ENCODE peak calls at places on chromosomes 6 and 20, in ten cellular contexts. One of them, this sample, is unnamed.
A peak's percentile ranks its signal among the peaks of the same experiment; 100 is the strongest.

GRCh38 chr6:125957845-125958244 is 1.3 kb downstream of the HINT3 start:
- DNase-seq in cardiac fibroblast: peak; percentile 78
- DNase-seq in nephron progenitor cell: no peak
- DNase-seq in WTC11: no peak
- DNase-seq in foreskin keratinocyte: peak; percentile 68
- DNase-seq in heart left ventricle: no peak
- DNase-seq in body of pancreas: peak; percentile 52
- DNase-seq in HCT116: no peak
- DNase-seq in endothelial cell: no peak
- DNase-seq in cardiac muscle cell: no peak
- DNase-seq in this sample: no peak

GRCh38 chr6:49987749-49988148 is 18.3 kb upstream of the DEFB113 start:
- DNase-seq in HCT116: no peak
- DNase-seq in nephron progenitor cell: no peak
- DNase-seq in WTC11: no peak
- DNase-seq in endothelial cell: no peak
- DNase-seq in cardiac muscle cell: no peak
- DNase-seq in foreskin keratinocyte: no peak
- DNase-seq in body of pancreas: no peak
- DNase-seq in cardiac fibroblast: no peak
- DNase-seq in heart left ventricle: no peak
- DNase-seq in this sample: no peak

GRCh38 chr6:128186724-128187123 is 285.9 kb upstream of the THEMIS start:
- DNase-seq in HCT116: no peak
- DNase-seq in heart left ventricle: no peak
- DNase-seq in WTC11: no peak
- DNase-seq in endothelial cell: no peak
- DNase-seq in cardiac muscle cell: no peak
- DNase-seq in cardiac fibroblast: no peak
- DNase-seq in foreskin keratinocyte: no peak
- DNase-seq in nephron progenitor cell: no peak
- DNase-seq in body of pancreas: no peak
- DNase-seq in this sample: no peak

GRCh38 chr6:144384427-144384826 is 99.3 kb downstream of the UTRN start:
- DNase-seq in cardiac fibroblast: no peak
- DNase-seq in endothelial cell: no peak
- DNase-seq in WTC11: no peak
- DNase-seq in heart left ventricle: no peak
- DNase-seq in foreskin keratinocyte: no peak
- DNase-seq in body of pancreas: no peak
- DNase-seq in nephron progenitor cell: no peak
- DNase-seq in HCT116: no peak
- DNase-seq in cardiac muscle cell: no peak
- DNase-seq in this sample: no peak

GRCh38 chr6:35058041-35058675 is 83.0 kb downstream of the TCP11 start:
- DNase-seq in foreskin keratinocyte: no peak
- DNase-seq in WTC11: no peak
- DNase-seq in HCT116: no peak
- DNase-seq in endothelial cell: no peak
- DNase-seq in nephron progenitor cell: no peak
- DNase-seq in heart left ventricle: no peak
- DNase-seq in cardiac fibroblast: no peak
- DNase-seq in cardiac muscle cell: peak; percentile 19
- DNase-seq in body of pancreas: no peak
- DNase-seq in this sample: no peak

GRCh38 chr6:150755042-150755441 is 110.5 kb upstream of the MTHFD1L start:
- DNase-seq in cardiac muscle cell: no peak
- DNase-seq in nephron progenitor cell: no peak
- DNase-seq in endothelial cell: no peak
- DNase-seq in foreskin keratinocyte: no peak
- DNase-seq in HCT116: no peak
- DNase-seq in WTC11: no peak
- DNase-seq in cardiac fibroblast: no peak
- DNase-seq in body of pancreas: no peak
- DNase-seq in heart left ventricle: no peak
- DNase-seq in this sample: no peak

GRCh38 chr6:97133071-97133470 is 149.9 kb downstream of the MMS22L start:
- DNase-seq in WTC11: no peak
- DNase-seq in body of pancreas: no peak
- DNase-seq in heart left ventricle: peak; percentile 53
- DNase-seq in HCT116: no peak
- DNase-seq in foreskin keratinocyte: no peak
- DNase-seq in endothelial cell: no peak
- DNase-seq in cardiac muscle cell: peak; percentile 23
- DNase-seq in cardiac fibroblast: no peak
- DNase-seq in nephron progenitor cell: no peak
- DNase-seq in this sample: no peak

GRCh38 chr6:88910922-88911778 is 52.3 kb downstream of the RNGTT start:
- DNase-seq in heart left ventricle: no peak
- DNase-seq in cardiac fibroblast: no peak
- DNase-seq in endothelial cell: no peak
- DNase-seq in foreskin keratinocyte: no peak
- DNase-seq in body of pancreas: no peak
- DNase-seq in nephron progenitor cell: no peak
- DNase-seq in WTC11: no peak
- DNase-seq in cardiac muscle cell: no peak
- DNase-seq in HCT116: no peak
- DNase-seq in this sample: no peak

GRCh38 chr20:50713677-50714101 is 17.7 kb upstream of the PARD6B start:
- DNase-seq in nephron progenitor cell: no peak
- DNase-seq in heart left ventricle: no peak
- DNase-seq in cardiac muscle cell: peak; percentile 39
- DNase-seq in body of pancreas: peak; percentile 68
- DNase-seq in HCT116: no peak
- DNase-seq in foreskin keratinocyte: no peak
- DNase-seq in WTC11: peak; percentile 35
- DNase-seq in endothelial cell: peak; percentile 22
- DNase-seq in cardiac fibroblast: peak; percentile 83
- DNase-seq in this sample: no peak

GRCh38 chr6:106620931-106621672 is 8.2 kb downstream of the RTN4IP1 start:
- DNase-seq in HCT116: no peak
- DNase-seq in cardiac fibroblast: peak; percentile 20
- DNase-seq in foreskin keratinocyte: no peak
- DNase-seq in heart left ventricle: no peak
- DNase-seq in nephron progenitor cell: no peak
- DNase-seq in cardiac muscle cell: no peak
- DNase-seq in endothelial cell: no peak
- DNase-seq in body of pancreas: no peak
- DNase-seq in WTC11: no peak
- DNase-seq in this sample: no peak

GRCh38 chr20:17679786-17680127 is 2.3 kb downstream of the RRBP1 start:
- DNase-seq in cardiac muscle cell: peak; percentile 28
- DNase-seq in nephron progenitor cell: peak; percentile 29
- DNase-seq in heart left ventricle: no peak
- DNase-seq in endothelial cell: no peak
- DNase-seq in body of pancreas: no peak
- DNase-seq in cardiac fibroblast: no peak
- DNase-seq in WTC11: no peak
- DNase-seq in foreskin keratinocyte: no peak
- DNase-seq in HCT116: no peak
- DNase-seq in this sample: no peak

GRCh38 chr6:132458887-132459604 is 53.9 kb downstream of the STX7 start:
- DNase-seq in endothelial cell: no peak
- DNase-seq in heart left ventricle: no peak
- DNase-seq in cardiac fibroblast: no peak
- DNase-seq in nephron progenitor cell: no peak
- DNase-seq in body of pancreas: no peak
- DNase-seq in WTC11: no peak
- DNase-seq in foreskin keratinocyte: no peak
- DNase-seq in HCT116: no peak
- DNase-seq in cardiac muscle cell: no peak
- DNase-seq in this sample: no peak

GRCh38 chr6:41535766-41536165 is 10.4 kb upstream of the FOXP4 start:
- DNase-seq in endothelial cell: no peak
- DNase-seq in body of pancreas: no peak
- DNase-seq in cardiac muscle cell: no peak
- DNase-seq in heart left ventricle: no peak
- DNase-seq in cardiac fibroblast: no peak
- DNase-seq in WTC11: no peak
- DNase-seq in nephron progenitor cell: no peak
- DNase-seq in HCT116: no peak
- DNase-seq in foreskin keratinocyte: peak; percentile 13
- DNase-seq in this sample: no peak

GRCh38 chr6:40723967-40724366 is 136.8 kb upstream of the LRFN2 start:
- DNase-seq in nephron progenitor cell: no peak
- DNase-seq in endothelial cell: peak; percentile 31
- DNase-seq in HCT116: no peak
- DNase-seq in cardiac fibroblast: no peak
- DNase-seq in foreskin keratinocyte: no peak
- DNase-seq in cardiac muscle cell: no peak
- DNase-seq in WTC11: no peak
- DNase-seq in body of pancreas: no peak
- DNase-seq in heart left ventricle: no peak
- DNase-seq in this sample: no peak

GRCh38 chr6:1481326-1481725 is 92.0 kb downstream of the FOXF2 start:
- DNase-seq in nephron progenitor cell: no peak
- DNase-seq in HCT116: peak; percentile 34
- DNase-seq in endothelial cell: no peak
- DNase-seq in body of pancreas: no peak
- DNase-seq in foreskin keratinocyte: peak; percentile 83
- DNase-seq in WTC11: no peak
- DNase-seq in cardiac fibroblast: peak; percentile 71
- DNase-seq in heart left ventricle: no peak
- DNase-seq in cardiac muscle cell: no peak
- DNase-seq in this sample: peak; percentile 47

GRCh38 chr6:74284266-74284665 is 588.3 kb downstream of the CD109 start:
- DNase-seq in cardiac fibroblast: no peak
- DNase-seq in cardiac muscle cell: no peak
- DNase-seq in WTC11: no peak
- DNase-seq in heart left ventricle: no peak
- DNase-seq in HCT116: no peak
- DNase-seq in nephron progenitor cell: no peak
- DNase-seq in endothelial cell: no peak
- DNase-seq in foreskin keratinocyte: no peak
- DNase-seq in body of pancreas: no peak
- DNase-seq in this sample: no peak

GRCh38 chr6:74277749-74278148 is 581.7 kb downstream of the CD109 start:
- DNase-seq in HCT116: no peak
- DNase-seq in body of pancreas: no peak
- DNase-seq in cardiac fibroblast: peak; percentile 29
- DNase-seq in nephron progenitor cell: no peak
- DNase-seq in endothelial cell: no peak
- DNase-seq in foreskin keratinocyte: peak; percentile 43
- DNase-seq in cardiac muscle cell: peak; percentile 20
- DNase-seq in WTC11: no peak
- DNase-seq in heart left ventricle: no peak
- DNase-seq in this sample: no peak

GRCh38 chr6:74282143-74282689 is 586.2 kb downstream of the CD109 start:
- DNase-seq in nephron progenitor cell: no peak
- DNase-seq in cardiac fibroblast: no peak
- DNase-seq in endothelial cell: no peak
- DNase-seq in body of pancreas: no peak
- DNase-seq in cardiac muscle cell: no peak
- DNase-seq in HCT116: no peak
- DNase-seq in WTC11: no peak
- DNase-seq in heart left ventricle: no peak
- DNase-seq in foreskin keratinocyte: no peak
- DNase-seq in this sample: no peak

GRCh38 chr6:74280130-74280692 is 584.2 kb downstream of the CD109 start:
- DNase-seq in endothelial cell: no peak
- DNase-seq in heart left ventricle: no peak
- DNase-seq in body of pancreas: no peak
- DNase-seq in cardiac muscle cell: no peak
- DNase-seq in foreskin keratinocyte: no peak
- DNase-seq in WTC11: no peak
- DNase-seq in cardiac fibroblast: no peak
- DNase-seq in nephron progenitor cell: no peak
- DNase-seq in HCT116: no peak
- DNase-seq in this sample: no peak
- TF ChIP-seq CTCF in endothelial cell: no peak
- TF ChIP-seq CTCF in heart left ventricle: no peak
- TF ChIP-seq CTCF in body of pancreas: no peak
- TF ChIP-seq CTCF in cardiac muscle cell: peak; percentile 30
- TF ChIP-seq CTCF in foreskin keratinocyte: peak; percentile 53
- TF ChIP-seq CTCF in WTC11: no peak
- TF ChIP-seq CTCF in cardiac fibroblast: peak; percentile 30
- TF ChIP-seq CTCF in nephron progenitor cell: no peak
- TF ChIP-seq CTCF in HCT116: no peak
- TF ChIP-seq CTCF in this sample: peak; percentile 29

GRCh38 chr6:135759831-135760230 is 91.7 kb upstream of the PDE7B start:
- DNase-seq in HCT116: peak; percentile 15
- DNase-seq in foreskin keratinocyte: no peak
- DNase-seq in cardiac fibroblast: no peak
- DNase-seq in WTC11: peak; percentile 22
- DNase-seq in endothelial cell: no peak
- DNase-seq in cardiac muscle cell: no peak
- DNase-seq in body of pancreas: no peak
- DNase-seq in nephron progenitor cell: no peak
- DNase-seq in heart left ventricle: no peak
- DNase-seq in this sample: no peak
- TF ChIP-seq CTCF in HCT116: peak; percentile 32
- TF ChIP-seq CTCF in foreskin keratinocyte: peak; percentile 38
- TF ChIP-seq CTCF in cardiac fibroblast: peak; percentile 28
- TF ChIP-seq CTCF in WTC11: no peak
- TF ChIP-seq CTCF in endothelial cell: no peak
- TF ChIP-seq CTCF in cardiac muscle cell: peak; percentile 36
- TF ChIP-seq CTCF in body of pancreas: no peak
- TF ChIP-seq CTCF in nephron progenitor cell: no peak
- TF ChIP-seq CTCF in heart left ventricle: peak; percentile 20
- TF ChIP-seq CTCF in this sample: no peak

GRCh38 chr6:90595854-90596253 is 9.0 kb upstream of the MAP3K7 start:
- DNase-seq in cardiac fibroblast: no peak
- DNase-seq in heart left ventricle: no peak
- DNase-seq in nephron progenitor cell: no peak
- DNase-seq in cardiac muscle cell: no peak
- DNase-seq in HCT116: no peak
- DNase-seq in WTC11: no peak
- DNase-seq in foreskin keratinocyte: no peak
- DNase-seq in body of pancreas: no peak
- DNase-seq in endothelial cell: no peak
- DNase-seq in this sample: no peak

GRCh38 chr6:90596967-90597539 is 10.2 kb upstream of the MAP3K7 start:
- DNase-seq in cardiac fibroblast: no peak
- DNase-seq in HCT116: no peak
- DNase-seq in WTC11: no peak
- DNase-seq in nephron progenitor cell: no peak
- DNase-seq in body of pancreas: no peak
- DNase-seq in foreskin keratinocyte: no peak
- DNase-seq in cardiac muscle cell: no peak
- DNase-seq in heart left ventricle: no peak
- DNase-seq in endothelial cell: no peak
- DNase-seq in this sample: no peak

GRCh38 chr6:90599151-90599550 is 12.3 kb upstream of the MAP3K7 start:
- DNase-seq in cardiac muscle cell: no peak
- DNase-seq in body of pancreas: no peak
- DNase-seq in cardiac fibroblast: no peak
- DNase-seq in nephron progenitor cell: no peak
- DNase-seq in foreskin keratinocyte: no peak
- DNase-seq in WTC11: no peak
- DNase-seq in HCT116: no peak
- DNase-seq in endothelial cell: no peak
- DNase-seq in heart left ventricle: no peak
- DNase-seq in this sample: no peak

GRCh38 chr6:90598192-90598951 is 11.5 kb upstream of the MAP3K7 start:
- DNase-seq in WTC11: no peak
- DNase-seq in endothelial cell: no peak
- DNase-seq in HCT116: no peak
- DNase-seq in cardiac muscle cell: no peak
- DNase-seq in heart left ventricle: no peak
- DNase-seq in foreskin keratinocyte: no peak
- DNase-seq in nephron progenitor cell: no peak
- DNase-seq in cardiac fibroblast: no peak
- DNase-seq in body of pancreas: no peak
- DNase-seq in this sample: no peak
- TF ChIP-seq CTCF in WTC11: no peak
- TF ChIP-seq CTCF in endothelial cell: no peak
- TF ChIP-seq CTCF in HCT116: no peak
- TF ChIP-seq CTCF in cardiac muscle cell: no peak
- TF ChIP-seq CTCF in heart left ventricle: no peak
- TF ChIP-seq CTCF in foreskin keratinocyte: no peak
- TF ChIP-seq CTCF in nephron progenitor cell: no peak
- TF ChIP-seq CTCF in cardiac fibroblast: no peak
- TF ChIP-seq CTCF in body of pancreas: no peak
- TF ChIP-seq CTCF in this sample: no peak

GRCh38 chr6:47073125-47074110 is 31.3 kb upstream of the ADGRF1 start:
- DNase-seq in WTC11: no peak
- DNase-seq in heart left ventricle: no peak
- DNase-seq in nephron progenitor cell: no peak
- DNase-seq in endothelial cell: no peak
- DNase-seq in foreskin keratinocyte: no peak
- DNase-seq in HCT116: peak; percentile 28
- DNase-seq in cardiac fibroblast: no peak
- DNase-seq in cardiac muscle cell: no peak
- DNase-seq in body of pancreas: no peak
- DNase-seq in this sample: no peak
- TF ChIP-seq CTCF in WTC11: peak; percentile 61
- TF ChIP-seq CTCF in heart left ventricle: no peak
- TF ChIP-seq CTCF in nephron progenitor cell: no peak
- TF ChIP-seq CTCF in endothelial cell: peak; percentile 64
- TF ChIP-seq CTCF in foreskin keratinocyte: peak; percentile 52
- TF ChIP-seq CTCF in HCT116: peak; percentile 33
- TF ChIP-seq CTCF in cardiac fibroblast: peak; percentile 7
- TF ChIP-seq CTCF in cardiac muscle cell: peak; percentile 38
- TF ChIP-seq CTCF in body of pancreas: no peak
- TF ChIP-seq CTCF in this sample: peak; percentile 36

This sample was measured in AG04450.